ENCODE peak calls at places on chromosomes 1 and 21, in seven cellular contexts. O is stomach, I is GM06990, A is astrocyte of the spinal cord, N is GM12864, X is cardiac fibroblast, K is gastrocnemius medialis. H is an unnamed sample.
A peak's percentile ranks its signal among the peaks of the same experiment; 100 is the strongest.

GRCh38 chr1:28160677-28161328 is 15.7 kb downstream of the PTAFR start:
- DNase-seq in O (no peak), I (no peak), A (peak; percentile 85), N (no peak), X (peak; percentile 95), K (no peak), H (no peak)

GRCh38 chr1:202858306-202858705 is 30.6 kb downstream of the RABIF start:
- DNase-seq in O (peak; percentile 30), I (no peak), A (peak; percentile 4), N (no peak), X (peak; percentile 76), K (peak; percentile 62), H (no peak)

GRCh38 chr1:203572134-203572625 is 54.5 kb upstream of the ATP2B4 start:
- DNase-seq in O (no peak), I (no peak), A (peak; percentile 68), N (no peak), X (peak; percentile 38), K (no peak), H (no peak)

GRCh38 chr21:45341779-45342178 is 54.1 kb upstream of the POFUT2 start:
- DNase-seq in O (no peak), I (no peak), A (peak; percentile 59), N (no peak), X (peak; percentile 40), K (no peak), H (no peak)

GRCh38 chr1:53589043-53589887 is 130.1 kb downstream of the DMRTB1 start:
- DNase-seq in O (peak; percentile 22), I (no peak), A (no peak), N (no peak), X (no peak), K (no peak), H (no peak)

GRCh38 chr1:32111040-32111628 is 3.3 kb downstream of the KPNA6 start:
- DNase-seq in O (no peak), I (peak; percentile 38), A (no peak), N (no peak), X (no peak), K (no peak), H (peak; percentile 46)

GRCh38 chr1:210347112-210347511 is 18.4 kb downstream of the HHAT start:
- DNase-seq in O (no peak), I (peak; percentile 48), A (peak; percentile 22), N (no peak), X (peak; percentile 18), K (no peak), H (peak; percentile 43)

GRCh38 chr1:58836396-58836795 is 52.5 kb upstream of the JUN start:
- DNase-seq in O (no peak), I (no peak), A (no peak), N (no peak), X (no peak), K (no peak), H (no peak)

GRCh38 chr1:115113781-115114180 is 24.5 kb upstream of the TSPAN2 start:
- DNase-seq in O (no peak), I (no peak), A (no peak), N (no peak), X (peak; percentile 15), K (no peak), H (no peak)

GRCh38 chr21:24895885-24896734 is 711.2 kb downstream of the MRPL39 start:
- DNase-seq in O (peak; percentile 26), I (peak; percentile 13), A (peak; percentile 52), N (no peak), X (peak; percentile 2), K (no peak), H (peak; percentile 60)

GRCh38 chr1:234934611-234935033 is 194.0 kb downstream of the TOMM20 start:
- DNase-seq in O (no peak), I (no peak), A (peak; percentile 79), N (no peak), X (peak; percentile 91), K (no peak), H (no peak)

GRCh38 chr1:5992814-5993552 is 758 bp upstream of the NPHP4 start:
- DNase-seq in O (no peak), I (peak; percentile 52), A (no peak), N (no peak), X (no peak), K (peak; percentile 10), H (peak; percentile 32)

GRCh38 chr21:45487161-45487806 is 55.0 kb downstream of the SLC19A1 start:
- DNase-seq in O (no peak), I (no peak), A (no peak), N (no peak), X (no peak), K (no peak), H (no peak)

GRCh38 chr1:203797948-203798347 is 2.5 kb downstream of the ZBED6 start:
- DNase-seq in O (no peak), I (no peak), A (no peak), N (no peak), X (no peak), K (peak; percentile 35), H (no peak)

GRCh38 chr1:145974721-145975120 is 10.2 kb downstream of the POLR3GL start:
- DNase-seq in O (no peak), I (no peak), A (no peak), N (no peak), X (no peak), K (no peak), H (no peak)

GRCh38 chr1:44909949-44910594 is 67.0 kb upstream of the PTCH2 start:
- DNase-seq in O (no peak), I (no peak), A (no peak), N (no peak), X (no peak), K (no peak), H (no peak)

DNA sequence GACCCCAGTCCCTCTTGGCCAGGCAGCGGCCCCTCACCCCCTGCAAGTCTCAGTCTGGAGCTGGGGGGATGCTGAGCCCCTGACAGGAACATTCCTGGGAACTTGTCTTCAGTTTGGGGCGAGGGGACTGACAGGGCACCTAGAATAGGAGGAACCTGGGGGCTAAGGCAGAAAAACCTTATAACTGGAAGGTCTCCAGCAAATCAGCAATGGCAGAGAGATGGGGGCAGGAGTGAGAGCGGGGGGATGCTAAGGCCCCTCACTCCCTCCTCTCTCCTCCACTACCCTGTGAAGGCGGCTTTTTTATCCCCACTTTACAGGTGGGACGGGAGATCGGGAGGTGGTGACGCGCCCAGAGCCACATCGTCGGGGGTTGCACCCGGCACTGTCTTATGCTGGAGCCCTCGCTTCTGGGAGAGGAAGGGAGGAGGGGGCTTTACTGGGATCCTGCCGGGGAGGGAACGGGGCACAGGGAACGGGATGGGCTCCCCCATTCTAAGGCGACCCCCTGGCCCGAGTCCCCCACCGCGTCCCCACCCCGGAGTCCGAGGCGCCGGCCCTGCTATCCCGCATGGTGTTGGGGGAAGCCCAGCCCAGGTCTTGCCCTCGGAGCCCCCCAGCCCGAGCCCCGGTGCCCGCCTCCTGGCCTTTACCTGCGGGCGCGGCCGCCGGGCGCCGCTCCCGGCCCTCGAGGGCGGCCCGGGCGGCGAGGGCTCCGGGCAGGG is 456 bp downstream of the COL8A2 start:
- DNase-seq in O (no peak), I (no peak), A (no peak), N (no peak), X (no peak), K (no peak), H (no peak)
- H3K4me3 ChIP-seq in O (peak overlapping the region; percentile 50), I (no peak overlapping the region), A (peak overlapping the region; percentile 35), N (no peak overlapping the region), X (no peak overlapping the region), K (no peak overlapping the region), H (no peak overlapping the region)

DNA sequence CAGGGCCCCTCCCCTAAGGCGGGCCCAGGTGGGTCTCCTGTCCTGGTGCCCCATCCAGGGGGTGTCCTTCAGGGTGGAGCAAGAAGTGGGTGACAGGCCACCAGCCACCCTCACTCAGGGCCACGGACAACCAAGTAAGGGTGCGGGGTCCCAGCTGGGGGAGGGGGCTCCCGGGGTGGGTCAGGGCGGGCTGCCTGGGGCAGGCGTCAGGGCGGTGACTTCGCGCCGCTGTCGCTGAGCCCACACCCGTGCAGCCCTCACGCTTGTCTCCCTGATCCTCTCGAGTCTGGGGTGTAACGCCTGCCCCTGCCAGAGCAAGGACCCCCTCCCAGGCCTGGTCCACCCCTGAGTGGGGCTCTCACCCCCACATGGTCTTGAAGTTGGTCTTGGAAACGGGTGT is 22.2 kb downstream of the ARHGEF16 start:
- DNase-seq in O (no peak), I (no peak), A (no peak), N (no peak), X (no peak), K (no peak), H (no peak)
- TF ChIP-seq CTCF in O (no peak), I (no peak), A (no peak), N (no peak), X (no peak), K (no peak), H (no peak)

DNA sequence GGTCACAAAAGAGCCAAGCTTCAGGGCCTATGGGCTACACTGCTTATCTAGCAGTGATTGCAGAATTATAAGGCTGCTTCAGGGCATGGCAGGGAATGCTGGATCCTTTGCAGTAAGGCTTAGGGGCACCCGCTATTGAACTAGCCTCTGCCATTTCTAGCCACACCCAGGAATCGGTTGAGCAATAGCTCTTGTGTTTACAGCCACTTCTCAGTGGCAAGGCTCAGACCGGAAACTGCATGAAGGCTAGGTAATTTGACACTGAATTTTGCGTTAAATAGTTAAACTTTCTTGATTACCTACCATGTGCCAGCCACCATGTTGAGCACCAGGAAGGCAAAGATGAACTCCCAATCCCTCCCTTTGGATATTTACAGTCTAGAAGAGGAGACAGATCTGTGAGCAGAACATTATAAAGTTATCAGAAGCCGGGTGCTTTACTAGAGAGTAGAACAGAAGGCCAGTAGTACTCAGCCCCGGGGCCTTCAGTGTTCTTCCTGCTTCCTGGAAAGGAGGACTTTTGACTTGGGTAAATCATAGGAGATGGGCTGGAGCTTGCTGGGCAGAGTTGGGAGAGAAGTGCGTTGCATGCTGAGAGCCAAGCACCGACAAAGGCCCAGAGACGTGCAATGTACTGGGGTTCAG is 98.6 kb upstream of the LPGAT1 start:
- DNase-seq in O (peak; percentile 51), I (no peak), A (no peak), N (no peak), X (no peak), K (no peak), H (no peak)
- H3K4me3 ChIP-seq in O (no peak overlapping the region), I (no peak overlapping the region), A (no peak overlapping the region), N (no peak overlapping the region), X (no peak overlapping the region), K (no peak overlapping the region), H (no peak overlapping the region)

DNA sequence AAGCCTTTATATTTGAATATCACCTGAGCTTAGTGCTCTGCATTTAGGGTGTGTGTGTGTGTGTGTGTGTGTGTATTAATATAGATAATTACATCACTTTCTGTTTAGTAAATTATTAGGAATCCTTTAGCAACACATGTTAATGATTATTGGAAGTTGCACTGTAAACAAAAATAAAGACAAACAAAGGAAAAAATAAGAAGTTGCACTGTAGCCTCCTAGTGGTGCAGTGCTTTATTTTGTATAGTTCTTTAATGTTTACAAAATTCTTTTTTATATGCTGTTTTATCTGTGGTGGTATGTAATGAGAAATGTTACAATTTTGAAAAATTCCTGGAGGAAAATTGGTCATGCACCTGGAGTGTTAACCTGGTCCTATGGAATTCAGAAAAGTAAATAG is 69.2 kb downstream of the UBE4B start:
- DNase-seq in O (no peak), I (no peak), A (no peak), N (no peak), X (no peak), K (no peak), H (no peak)
- TF ChIP-seq CTCF in O (no peak), I (no peak), A (peak; percentile 16), N (peak; percentile 1), X (no peak), K (no peak), H (no peak)